ENCODE peak calls at places on chromosomes 3 and 15, in six cellular contexts. G is NAMALWA, Z is esophagus squamous epithelium, L is C1 segment of cervical spinal cord, X is NCI-H1092, A is naive B cell. Q is an unnamed sample.
A peak's percentile ranks its signal among the peaks of the same experiment; 100 is the strongest.

GRCh38 chr15:28921925-28922711 is 36.3 kb downstream of the APBA2 start:
- DNase-seq in G (no peak), Z (no peak), L (no peak), X (no peak), A (no peak), Q (no peak)

GRCh38 chr3:123559040-123559861 is 25.6 kb downstream of the HACD2 start:
- DNase-seq in G (peak; percentile 72), Z (no peak), L (no peak), X (peak; percentile 22), A (peak; percentile 36), Q (no peak)

GRCh38 chr15:101652783-101653430 is 726 bp upstream of the TM2D3 start:
- DNase-seq in G (no peak), Z (no peak), L (no peak), X (no peak), A (no peak), Q (no peak)

GRCh38 chr3:39149498-39150169 is 3.8 kb downstream of the CSRNP1 start:
- DNase-seq in G (peak; percentile 42), Z (no peak), L (no peak), X (no peak), A (no peak), Q (no peak)

GRCh38 chr3:182117583-182117982 is 405.9 kb downstream of the SOX2 start:
- DNase-seq in G (no peak), Z (no peak), L (no peak), X (no peak), A (no peak), Q (no peak)

GRCh38 chr3:40417845-40418543 is 31.0 kb downstream of the ENTPD3 start:
- DNase-seq in G (no peak), Z (no peak), L (no peak), X (no peak), A (no peak), Q (no peak)

GRCh38 chr3:38347421-38348200 is 1.0 kb downstream of the XYLB start:
- DNase-seq in G (no peak), Z (no peak), L (no peak), X (no peak), A (no peak), Q (no peak)

GRCh38 chr3:52983336-52983807 is 62.5 kb downstream of the SFMBT1 start:
- DNase-seq in G (peak; percentile 55), Z (no peak), L (peak; percentile 1), X (no peak), A (peak; percentile 69), Q (no peak)

GRCh38 chr3:66075281-66075680 is 36.6 kb upstream of the MAGI1 start:
- DNase-seq in G (no peak), Z (no peak), L (no peak), X (no peak), A (no peak), Q (no peak)

GRCh38 chr15:51874751-51875644 is 45.5 kb downstream of the TMOD3 start:
- DNase-seq in G (no peak), Z (no peak), L (no peak), X (no peak), A (no peak), Q (no peak)